ENCODE peak calls at places on chromosomes 6 and 20, in seven cellular contexts. H is neural crest cell; M is endothelial cell; Z is AG08396; B is stimulated activated effector memory CD8-positive, alpha-beta T cell treated with anti-CD3 and anti-CD28 coated beads, Interleukin-12 subunit alpha, Interleukin-12 subunit beta, amount 100 ng/mL, for 72 hours; U is NCI-H510A; Y is bronchial epithelial cell. A is an unnamed sample.
A peak's percentile ranks its signal among the peaks of the same experiment; 100 is the strongest.

GRCh38 chr20:33827629-33828325 is 16.6 kb downstream of the CHMP4B start:
- DNase-seq in Y (no peak), M (no peak), H (no peak), U (no peak), Z (no peak), B (no peak), A (no peak)

GRCh38 chr6:160333101-160333500 is 15.1 kb upstream of the SLC22A3 start:
- DNase-seq in M (no peak), U (no peak), Y (no peak), H (no peak), B (no peak), Z (no peak), A (no peak)

GRCh38 chr20:53949319-53949839 is 121.0 kb downstream of the BCAS1 start:
- DNase-seq in Z (peak; percentile 79), H (no peak), Y (peak; percentile 96), M (no peak), U (no peak), B (peak; percentile 56), A (no peak)

GRCh38 chr6:27531772-27532459 is 59.0 kb upstream of the ZNF184 start:
- DNase-seq in U (no peak), Y (no peak), H (no peak), Z (no peak), B (no peak), M (no peak), A (no peak)

GRCh38 chr6:2899596-2899995 is 3.5 kb downstream of the SERPINB9 start:
- DNase-seq in Y (no peak), B (no peak), M (no peak), Z (no peak), U (no peak), H (no peak), A (no peak)

GRCh38 chr6:3455490-3456394 is 1.1 kb downstream of the SLC22A23 start:
- DNase-seq in Z (no peak), U (no peak), Y (no peak), B (no peak), M (peak; percentile 28), H (peak; percentile 11), A (peak; percentile 30)

GRCh38 chr6:88895911-88896310 is 67.5 kb downstream of the RNGTT start:
- DNase-seq in Z (no peak), U (no peak), H (no peak), M (no peak), B (no peak), Y (no peak), A (no peak)

GRCh38 chr20:58870293-58871014 is 17.9 kb downstream of the GNAS start:
- DNase-seq in U (no peak), M (peak; percentile 87), Y (peak; percentile 43), B (peak; percentile 36), Z (peak; percentile 82), H (peak; percentile 78), A (peak; percentile 71)

GRCh38 chr6:26028212-26028752 is 58.9 kb upstream of the HFE start:
- DNase-seq in M (no peak), U (no peak), Y (no peak), H (no peak), B (no peak), Z (no peak), A (no peak)

GRCh38 chr6:11161031-11161966 is 49.8 kb upstream of the ERVFRD-1 start:
- DNase-seq in M (no peak), Z (peak; percentile 58), U (no peak), H (no peak), B (no peak), Y (peak; percentile 56), A (no peak)

GRCh38 chr6:12698298-12698697 is 18.3 kb upstream of the PHACTR1 start:
- DNase-seq in M (no peak), U (no peak), Z (no peak), B (no peak), H (no peak), Y (no peak), A (no peak)

GRCh38 chr6:90098025-90098474 is 198.6 kb downstream of the BACH2 start:
- DNase-seq in Y (peak; percentile 95), Z (peak; percentile 57), B (no peak), H (no peak), U (no peak), M (no peak), A (no peak)

GRCh38 chr6:43510827-43511163 is 649 bp upstream of the LRRC73 start:
- DNase-seq in Y (no peak), U (no peak), B (no peak), M (no peak), Z (no peak), H (no peak), A (no peak)

GRCh38 chr6:2862712-2863174 is 21.1 kb upstream of the SERPINB1 start:
- DNase-seq in U (no peak), H (no peak), Z (no peak), Y (no peak), M (no peak), B (no peak), A (no peak)

GRCh38 chr20:10644458-10645204 is 29.2 kb downstream of the JAG1 start:
- DNase-seq in M (no peak), Y (no peak), B (no peak), H (no peak), Z (no peak), U (no peak), A (no peak)

A was measured in progenitor cell of endocrine pancreas.